ENCODE peak calls at places on chromosome 2, in seven cellular contexts. One of them, this sample, is unnamed.

GRCh38 chr2:68377137-68377780 is 12.2 kb downstream of the PLEK start:
- DNase-seq in activated CD4-positive, alpha-beta memory T cell treated with anti-CD3 and anti-CD28 coated beads for 36 hours: no peak
- DNase-seq in HFF-Myc: no peak
- DNase-seq in lower lobe of right lung: no peak
- DNase-seq in breast epithelium: no peak
- DNase-seq in activated CD8-positive, alpha-beta memory T cell treated with anti-CD3 and anti-CD28 coated beads for 48 hours: no peak
- DNase-seq in GM12891: no peak
- DNase-seq in this sample: no peak

GRCh38 chr2:150528861-150529801 is 41.7 kb upstream of the RND3 start:
- DNase-seq in activated CD4-positive, alpha-beta memory T cell treated with anti-CD3 and anti-CD28 coated beads for 36 hours: no peak
- DNase-seq in HFF-Myc: peak; percentile 33
- DNase-seq in lower lobe of right lung: no peak
- DNase-seq in breast epithelium: no peak
- DNase-seq in activated CD8-positive, alpha-beta memory T cell treated with anti-CD3 and anti-CD28 coated beads for 48 hours: no peak
- DNase-seq in GM12891: no peak
- DNase-seq in this sample: no peak

GRCh38 chr2:11867926-11868325 is 121.5 kb downstream of the LPIN1 start:
- DNase-seq in activated CD4-positive, alpha-beta memory T cell treated with anti-CD3 and anti-CD28 coated beads for 36 hours: no peak
- DNase-seq in HFF-Myc: no peak
- DNase-seq in lower lobe of right lung: no peak
- DNase-seq in breast epithelium: no peak
- DNase-seq in activated CD8-positive, alpha-beta memory T cell treated with anti-CD3 and anti-CD28 coated beads for 48 hours: no peak
- DNase-seq in GM12891: no peak
- DNase-seq in this sample: peak; percentile 38

GRCh38 chr2:149422337-149422990 is 92.1 kb downstream of the LYPD6 start:
- DNase-seq in activated CD4-positive, alpha-beta memory T cell treated with anti-CD3 and anti-CD28 coated beads for 36 hours: no peak
- DNase-seq in HFF-Myc: peak; percentile 10
- DNase-seq in lower lobe of right lung: no peak
- DNase-seq in breast epithelium: no peak
- DNase-seq in activated CD8-positive, alpha-beta memory T cell treated with anti-CD3 and anti-CD28 coated beads for 48 hours: no peak
- DNase-seq in GM12891: no peak
- DNase-seq in this sample: no peak

GRCh38 chr2:54834721-54835120 is 111.3 kb downstream of the EML6 start:
- DNase-seq in activated CD4-positive, alpha-beta memory T cell treated with anti-CD3 and anti-CD28 coated beads for 36 hours: no peak
- DNase-seq in HFF-Myc: no peak
- DNase-seq in lower lobe of right lung: no peak
- DNase-seq in breast epithelium: no peak
- DNase-seq in activated CD8-positive, alpha-beta memory T cell treated with anti-CD3 and anti-CD28 coated beads for 48 hours: no peak
- DNase-seq in GM12891: no peak
- DNase-seq in this sample: no peak

GRCh38 chr2:130756041-130756720 is 841 bp downstream of the AMER3 start:
- DNase-seq in activated CD4-positive, alpha-beta memory T cell treated with anti-CD3 and anti-CD28 coated beads for 36 hours: peak; percentile 26
- DNase-seq in HFF-Myc: no peak
- DNase-seq in lower lobe of right lung: no peak
- DNase-seq in breast epithelium: no peak
- DNase-seq in activated CD8-positive, alpha-beta memory T cell treated with anti-CD3 and anti-CD28 coated beads for 48 hours: no peak
- DNase-seq in GM12891: peak; percentile 54
- DNase-seq in this sample: peak; percentile 81

GRCh38 chr2:198280145-198280544 is 475.8 kb downstream of the PLCL1 start:
- DNase-seq in activated CD4-positive, alpha-beta memory T cell treated with anti-CD3 and anti-CD28 coated beads for 36 hours: no peak
- DNase-seq in HFF-Myc: no peak
- DNase-seq in lower lobe of right lung: no peak
- DNase-seq in breast epithelium: no peak
- DNase-seq in activated CD8-positive, alpha-beta memory T cell treated with anti-CD3 and anti-CD28 coated beads for 48 hours: no peak
- DNase-seq in GM12891: no peak
- DNase-seq in this sample: no peak

GRCh38 chr2:238169021-238169707 is 10.4 kb downstream of the ERFE start:
- DNase-seq in activated CD4-positive, alpha-beta memory T cell treated with anti-CD3 and anti-CD28 coated beads for 36 hours: no peak
- DNase-seq in HFF-Myc: peak; percentile 47
- DNase-seq in lower lobe of right lung: no peak
- DNase-seq in breast epithelium: no peak
- DNase-seq in activated CD8-positive, alpha-beta memory T cell treated with anti-CD3 and anti-CD28 coated beads for 48 hours: no peak
- DNase-seq in GM12891: no peak
- DNase-seq in this sample: no peak

GRCh38 chr2:39150890-39151497 is 30.1 kb upstream of the SOS1 start:
- DNase-seq in activated CD4-positive, alpha-beta memory T cell treated with anti-CD3 and anti-CD28 coated beads for 36 hours: no peak
- DNase-seq in HFF-Myc: no peak
- DNase-seq in lower lobe of right lung: no peak
- DNase-seq in breast epithelium: no peak
- DNase-seq in activated CD8-positive, alpha-beta memory T cell treated with anti-CD3 and anti-CD28 coated beads for 48 hours: no peak
- DNase-seq in GM12891: no peak
- DNase-seq in this sample: no peak

GRCh38 chr2:238567996-238568395 is 141.3 kb downstream of the ASB1 start:
- DNase-seq in activated CD4-positive, alpha-beta memory T cell treated with anti-CD3 and anti-CD28 coated beads for 36 hours: no peak
- DNase-seq in HFF-Myc: no peak
- DNase-seq in lower lobe of right lung: no peak
- DNase-seq in breast epithelium: no peak
- DNase-seq in activated CD8-positive, alpha-beta memory T cell treated with anti-CD3 and anti-CD28 coated beads for 48 hours: no peak
- DNase-seq in GM12891: no peak
- DNase-seq in this sample: no peak

GRCh38 chr2:188293601-188294482 is 2.2 kb downstream of the GULP1 start:
- DNase-seq in activated CD4-positive, alpha-beta memory T cell treated with anti-CD3 and anti-CD28 coated beads for 36 hours: no peak
- DNase-seq in HFF-Myc: peak; percentile 61
- DNase-seq in lower lobe of right lung: peak; percentile 55
- DNase-seq in breast epithelium: peak; percentile 66
- DNase-seq in activated CD8-positive, alpha-beta memory T cell treated with anti-CD3 and anti-CD28 coated beads for 48 hours: no peak
- DNase-seq in GM12891: no peak
- DNase-seq in this sample: no peak

GRCh38 chr2:172091626-172092566 is 6.6 kb downstream of the DLX1 start:
- DNase-seq in activated CD4-positive, alpha-beta memory T cell treated with anti-CD3 and anti-CD28 coated beads for 36 hours: no peak
- DNase-seq in HFF-Myc: no peak
- DNase-seq in lower lobe of right lung: no peak
- DNase-seq in breast epithelium: no peak
- DNase-seq in activated CD8-positive, alpha-beta memory T cell treated with anti-CD3 and anti-CD28 coated beads for 48 hours: no peak
- DNase-seq in GM12891: no peak
- DNase-seq in this sample: no peak

GRCh38 chr2:231601356-231602229 is 8.9 kb downstream of the TEX44 start:
- DNase-seq in activated CD4-positive, alpha-beta memory T cell treated with anti-CD3 and anti-CD28 coated beads for 36 hours: peak; percentile 88
- DNase-seq in HFF-Myc: no peak
- DNase-seq in lower lobe of right lung: peak; percentile 92
- DNase-seq in breast epithelium: peak; percentile 85
- DNase-seq in activated CD8-positive, alpha-beta memory T cell treated with anti-CD3 and anti-CD28 coated beads for 48 hours: peak; percentile 69
- DNase-seq in GM12891: peak; percentile 69
- DNase-seq in this sample: peak; percentile 91

GRCh38 chr2:36393738-36394256 is 38.2 kb downstream of the CRIM1 start:
- DNase-seq in activated CD4-positive, alpha-beta memory T cell treated with anti-CD3 and anti-CD28 coated beads for 36 hours: no peak
- DNase-seq in HFF-Myc: no peak
- DNase-seq in lower lobe of right lung: no peak
- DNase-seq in breast epithelium: no peak
- DNase-seq in activated CD8-positive, alpha-beta memory T cell treated with anti-CD3 and anti-CD28 coated beads for 48 hours: no peak
- DNase-seq in GM12891: no peak
- DNase-seq in this sample: no peak

GRCh38 chr2:172079838-172080640 is 5.3 kb upstream of the DLX1 start:
- DNase-seq in activated CD4-positive, alpha-beta memory T cell treated with anti-CD3 and anti-CD28 coated beads for 36 hours: no peak
- DNase-seq in HFF-Myc: no peak
- DNase-seq in lower lobe of right lung: no peak
- DNase-seq in breast epithelium: no peak
- DNase-seq in activated CD8-positive, alpha-beta memory T cell treated with anti-CD3 and anti-CD28 coated beads for 48 hours: no peak
- DNase-seq in GM12891: no peak
- DNase-seq in this sample: no peak

GRCh38 chr2:160783481-160783880 is 289.9 kb upstream of the RBMS1 start:
- DNase-seq in activated CD4-positive, alpha-beta memory T cell treated with anti-CD3 and anti-CD28 coated beads for 36 hours: no peak
- DNase-seq in HFF-Myc: no peak
- DNase-seq in lower lobe of right lung: no peak
- DNase-seq in breast epithelium: no peak
- DNase-seq in activated CD8-positive, alpha-beta memory T cell treated with anti-CD3 and anti-CD28 coated beads for 48 hours: no peak
- DNase-seq in GM12891: no peak
- DNase-seq in this sample: no peak

GRCh38 chr2:118061135-118061955 is 26.9 kb upstream of the INSIG2 start:
- DNase-seq in activated CD4-positive, alpha-beta memory T cell treated with anti-CD3 and anti-CD28 coated beads for 36 hours: no peak
- DNase-seq in HFF-Myc: no peak
- DNase-seq in lower lobe of right lung: no peak
- DNase-seq in breast epithelium: no peak
- DNase-seq in activated CD8-positive, alpha-beta memory T cell treated with anti-CD3 and anti-CD28 coated beads for 48 hours: no peak
- DNase-seq in GM12891: no peak
- DNase-seq in this sample: no peak

GRCh38 chr2:240249423-240250149 is 109.1 kb upstream of the OTOS start:
- DNase-seq in activated CD4-positive, alpha-beta memory T cell treated with anti-CD3 and anti-CD28 coated beads for 36 hours: no peak
- DNase-seq in HFF-Myc: no peak
- DNase-seq in lower lobe of right lung: peak; percentile 45
- DNase-seq in breast epithelium: no peak
- DNase-seq in activated CD8-positive, alpha-beta memory T cell treated with anti-CD3 and anti-CD28 coated beads for 48 hours: no peak
- DNase-seq in GM12891: no peak
- DNase-seq in this sample: peak; percentile 83

GRCh38 chr2:237438082-237438925 is 24.3 kb upstream of the COL6A3 start:
- DNase-seq in activated CD4-positive, alpha-beta memory T cell treated with anti-CD3 and anti-CD28 coated beads for 36 hours: no peak
- DNase-seq in HFF-Myc: no peak
- DNase-seq in lower lobe of right lung: no peak
- DNase-seq in breast epithelium: no peak
- DNase-seq in activated CD8-positive, alpha-beta memory T cell treated with anti-CD3 and anti-CD28 coated beads for 48 hours: no peak
- DNase-seq in GM12891: no peak
- DNase-seq in this sample: no peak

GRCh38 chr2:1935476-1935875 is 191.2 kb upstream of the PXDN start:
- DNase-seq in activated CD4-positive, alpha-beta memory T cell treated with anti-CD3 and anti-CD28 coated beads for 36 hours: no peak
- DNase-seq in HFF-Myc: no peak
- DNase-seq in lower lobe of right lung: no peak
- DNase-seq in breast epithelium: no peak
- DNase-seq in activated CD8-positive, alpha-beta memory T cell treated with anti-CD3 and anti-CD28 coated beads for 48 hours: no peak
- DNase-seq in GM12891: no peak
- DNase-seq in this sample: no peak

GRCh38 chr2:118047273-118047898 is 33.5 kb upstream of the CCDC93 start:
- DNase-seq in activated CD4-positive, alpha-beta memory T cell treated with anti-CD3 and anti-CD28 coated beads for 36 hours: no peak
- DNase-seq in HFF-Myc: no peak
- DNase-seq in lower lobe of right lung: no peak
- DNase-seq in breast epithelium: no peak
- DNase-seq in activated CD8-positive, alpha-beta memory T cell treated with anti-CD3 and anti-CD28 coated beads for 48 hours: no peak
- DNase-seq in GM12891: no peak
- DNase-seq in this sample: no peak

GRCh38 chr2:1688161-1688560 is 56.2 kb downstream of the PXDN start:
- DNase-seq in activated CD4-positive, alpha-beta memory T cell treated with anti-CD3 and anti-CD28 coated beads for 36 hours: no peak
- DNase-seq in HFF-Myc: no peak
- DNase-seq in lower lobe of right lung: no peak
- DNase-seq in breast epithelium: no peak
- DNase-seq in activated CD8-positive, alpha-beta memory T cell treated with anti-CD3 and anti-CD28 coated beads for 48 hours: no peak
- DNase-seq in GM12891: no peak
- DNase-seq in this sample: no peak

GRCh38 chr2:23430263-23430662 is 45.3 kb downstream of the KLHL29 start:
- DNase-seq in activated CD4-positive, alpha-beta memory T cell treated with anti-CD3 and anti-CD28 coated beads for 36 hours: no peak
- DNase-seq in HFF-Myc: no peak
- DNase-seq in lower lobe of right lung: no peak
- DNase-seq in breast epithelium: no peak
- DNase-seq in activated CD8-positive, alpha-beta memory T cell treated with anti-CD3 and anti-CD28 coated beads for 48 hours: no peak
- DNase-seq in GM12891: no peak
- DNase-seq in this sample: no peak

GRCh38 chr2:65661980-65662653 is 229.7 kb upstream of the SPRED2 start:
- DNase-seq in activated CD4-positive, alpha-beta memory T cell treated with anti-CD3 and anti-CD28 coated beads for 36 hours: no peak
- DNase-seq in HFF-Myc: no peak
- DNase-seq in lower lobe of right lung: no peak
- DNase-seq in breast epithelium: no peak
- DNase-seq in activated CD8-positive, alpha-beta memory T cell treated with anti-CD3 and anti-CD28 coated beads for 48 hours: no peak
- DNase-seq in GM12891: no peak
- DNase-seq in this sample: no peak

GRCh38 chr2:73985318-73986084 is 791 bp downstream of the TET3 start:
- DNase-seq in activated CD4-positive, alpha-beta memory T cell treated with anti-CD3 and anti-CD28 coated beads for 36 hours: peak; percentile 80
- DNase-seq in HFF-Myc: no peak
- DNase-seq in lower lobe of right lung: peak; percentile 64
- DNase-seq in breast epithelium: no peak
- DNase-seq in activated CD8-positive, alpha-beta memory T cell treated with anti-CD3 and anti-CD28 coated beads for 48 hours: no peak
- DNase-seq in GM12891: peak; percentile 53
- DNase-seq in this sample: no peak